ENCODE peak calls at places on chromosomes 2 and 18, in four cellular contexts. One of them, this sample, is unnamed.

GRCh38 chr2:43210467-43211303 is 15.7 kb downstream of the ZFP36L2 start:
- DNase-seq in A549: no peak
- DNase-seq in GM12878: no peak
- DNase-seq in SK-N-SH: no peak
- DNase-seq in this sample: peak

GRCh38 chr18:35005963-35006577 is 35.1 kb upstream of the MAPRE2 start:
- DNase-seq in A549: peak
- DNase-seq in GM12878: no peak
- DNase-seq in SK-N-SH: peak
- DNase-seq in this sample: peak

GRCh38 chr2:179893616-179894015 is 32.2 kb upstream of the ZNF385B start:
- DNase-seq in A549: no peak
- DNase-seq in GM12878: no peak
- DNase-seq in SK-N-SH: no peak
- DNase-seq in this sample: no peak

GRCh38 chr2:68251855-68252406 is 401 bp downstream of the PPP3R1 start:
- DNase-seq in A549: no peak
- DNase-seq in GM12878: no peak
- DNase-seq in SK-N-SH: peak
- DNase-seq in this sample: peak

GRCh38 chr2:106044021-106044420 is 150.1 kb downstream of the UXS1 start:
- DNase-seq in A549: no peak
- DNase-seq in GM12878: no peak
- DNase-seq in SK-N-SH: no peak
- DNase-seq in this sample: no peak

GRCh38 chr2:152499921-152500320 is 164.9 kb downstream of the FMNL2 start:
- DNase-seq in A549: no peak
- DNase-seq in GM12878: no peak
- DNase-seq in SK-N-SH: peak
- DNase-seq in this sample: no peak

GRCh38 chr2:211159972-211160371 is 603.6 kb downstream of the CPS1 start:
- DNase-seq in A549: no peak
- DNase-seq in GM12878: no peak
- DNase-seq in SK-N-SH: no peak
- DNase-seq in this sample: no peak

GRCh38 chr2:20624884-20625485 is 25.9 kb downstream of the HS1BP3 start:
- DNase-seq in A549: no peak
- DNase-seq in GM12878: no peak
- DNase-seq in SK-N-SH: peak
- DNase-seq in this sample: no peak

GRCh38 chr2:197198890-197199289 is 111.7 kb downstream of the ANKRD44 start:
- DNase-seq in A549: no peak
- DNase-seq in GM12878: peak
- DNase-seq in SK-N-SH: peak
- DNase-seq in this sample: no peak

GRCh38 chr2:39937621-39938020 is 158.6 kb upstream of the THUMPD2 start:
- DNase-seq in A549: no peak
- DNase-seq in GM12878: no peak
- DNase-seq in SK-N-SH: no peak
- DNase-seq in this sample: no peak

GRCh38 chr2:27489118-27489497 is 435 bp downstream of the IFT172 start:
- DNase-seq in A549: peak
- DNase-seq in GM12878: no peak
- DNase-seq in SK-N-SH: peak
- DNase-seq in this sample: peak

DNA sequence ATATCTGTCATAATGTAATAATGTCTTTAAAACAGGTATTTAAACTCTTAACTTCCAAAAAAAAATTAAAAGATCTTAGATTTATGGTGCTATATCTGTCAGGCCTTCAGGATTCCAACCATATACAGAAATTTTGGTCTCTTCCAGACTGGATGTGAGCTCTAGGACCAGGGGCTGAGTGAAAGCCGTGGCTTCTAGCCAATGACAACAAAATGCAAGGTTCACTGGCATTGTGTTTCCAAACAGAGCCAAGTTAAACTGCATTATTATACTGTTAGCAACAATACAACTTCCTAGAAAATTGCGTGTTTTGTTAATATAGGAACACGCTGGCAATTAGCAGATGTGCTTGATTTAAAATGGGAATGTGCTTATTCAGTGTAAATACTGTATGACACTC is 809.8 kb upstream of the SOX11 start:
- DNase-seq in A549: no peak
- DNase-seq in GM12878: no peak
- DNase-seq in SK-N-SH: peak
- DNase-seq in this sample: no peak
- TF ChIP-seq RAD21 in A549: no peak
- TF ChIP-seq RAD21 in GM12878: no peak
- TF ChIP-seq RAD21 in SK-N-SH: no peak
- TF ChIP-seq RAD21 in this sample: no peak

DNA sequence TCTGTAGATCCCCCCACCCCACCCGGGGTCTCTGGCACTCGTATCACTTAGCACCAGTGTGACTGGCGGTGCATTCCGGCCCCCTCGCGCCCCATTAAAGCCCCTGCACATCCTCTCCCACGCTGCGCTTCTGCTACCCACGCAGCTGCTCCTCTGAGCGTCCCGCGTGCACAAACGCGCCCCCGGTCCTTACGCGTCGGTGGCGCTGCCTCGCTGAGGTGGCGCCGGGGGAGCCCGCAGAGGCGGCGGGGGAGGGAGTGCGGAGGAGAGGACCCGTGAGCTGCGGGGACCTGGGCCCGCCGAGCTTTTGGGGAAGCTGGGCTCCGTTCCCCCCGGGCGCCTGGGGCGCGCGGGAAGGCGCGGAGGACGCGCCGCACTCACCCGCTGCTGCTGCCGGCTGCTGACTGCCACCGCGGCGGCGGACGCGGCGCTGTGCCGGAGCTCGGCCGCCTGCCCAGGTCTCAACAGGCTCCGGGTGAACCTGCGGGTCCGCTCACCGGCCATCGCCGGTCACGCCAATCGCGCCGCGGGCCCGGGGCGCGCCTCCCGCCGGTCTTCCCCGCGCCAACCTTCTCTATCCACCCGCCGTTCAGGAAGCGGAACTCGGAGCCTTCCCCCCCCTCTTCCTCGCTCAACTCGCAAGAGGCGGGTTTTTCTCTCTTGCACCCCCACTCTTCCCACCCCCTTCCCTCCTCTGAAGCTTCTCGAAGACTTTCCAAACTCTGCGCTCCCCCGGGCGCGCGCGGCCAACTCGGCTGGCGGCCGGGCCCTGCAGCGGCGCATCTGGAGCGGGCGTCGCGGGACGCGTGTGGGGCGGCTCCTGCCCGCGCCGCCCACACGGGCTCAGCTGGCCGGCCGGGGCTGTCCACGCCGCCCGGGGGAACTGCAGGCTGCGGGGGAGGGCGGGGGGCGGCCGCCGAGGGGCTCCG is at the start of gene DOCK10:
- DNase-seq in A549: peak
- DNase-seq in GM12878: no peak
- DNase-seq in SK-N-SH: peak
- DNase-seq in this sample: no peak
- TF ChIP-seq RCOR1 in A549: no peak
- TF ChIP-seq RCOR1 in GM12878: no peak
- TF ChIP-seq RCOR1 in SK-N-SH: no peak
- TF ChIP-seq RCOR1 in this sample: no peak

DNA sequence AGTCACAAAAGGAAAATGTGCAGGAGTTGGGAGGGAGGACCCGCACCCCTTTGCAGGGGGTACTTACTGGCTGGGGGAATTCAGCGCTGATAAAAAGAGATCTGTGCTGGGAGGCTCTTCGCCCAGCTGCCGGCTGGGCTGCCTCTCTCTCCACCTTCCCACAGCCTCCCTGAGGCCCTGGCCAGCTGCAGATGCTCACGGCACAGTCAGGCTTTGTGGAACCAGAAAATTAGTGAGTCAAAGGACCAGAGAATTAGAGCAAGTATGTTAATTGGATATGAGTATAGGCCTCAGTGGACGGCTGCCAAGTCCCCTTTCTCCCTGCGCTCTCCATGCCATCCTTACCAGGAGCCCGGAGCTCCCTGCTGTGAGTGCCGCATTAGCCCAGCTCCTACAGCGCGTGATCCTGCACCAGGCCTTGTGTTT is 181.7 kb upstream of the SH3BP4 start:
- DNase-seq in A549: no peak
- DNase-seq in GM12878: no peak
- DNase-seq in SK-N-SH: peak
- DNase-seq in this sample: no peak
- TF ChIP-seq CHD2 in A549: no peak
- TF ChIP-seq CHD2 in GM12878: no peak
- TF ChIP-seq CHD2 in SK-N-SH: no peak
- TF ChIP-seq CHD2 in this sample: no peak

DNA sequence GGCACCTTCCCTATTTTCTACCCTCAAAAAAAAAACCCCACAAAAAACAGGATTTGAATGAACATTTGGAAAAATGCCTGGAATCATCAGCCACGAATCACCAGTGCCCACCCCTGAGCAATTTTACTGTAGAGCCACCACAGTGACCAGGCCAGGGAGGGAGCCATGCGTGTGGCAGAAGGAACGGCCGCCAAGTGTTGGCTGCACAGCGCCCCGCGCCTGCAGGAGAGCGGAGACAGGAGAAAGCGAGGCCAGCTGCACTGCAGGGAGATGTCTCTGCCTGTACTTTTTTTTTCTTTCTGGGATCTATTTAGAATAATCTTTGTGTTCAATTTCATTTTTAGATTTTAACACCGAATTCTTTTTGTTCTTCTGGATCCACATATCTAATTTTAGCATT is 269.3 kb upstream of the RAB12 start:
- DNase-seq in A549: no peak
- DNase-seq in GM12878: no peak
- DNase-seq in SK-N-SH: no peak
- DNase-seq in this sample: no peak
- TF ChIP-seq RAD21 in A549: no peak
- TF ChIP-seq RAD21 in GM12878: no peak
- TF ChIP-seq RAD21 in SK-N-SH: no peak
- TF ChIP-seq RAD21 in this sample: no peak

DNA sequence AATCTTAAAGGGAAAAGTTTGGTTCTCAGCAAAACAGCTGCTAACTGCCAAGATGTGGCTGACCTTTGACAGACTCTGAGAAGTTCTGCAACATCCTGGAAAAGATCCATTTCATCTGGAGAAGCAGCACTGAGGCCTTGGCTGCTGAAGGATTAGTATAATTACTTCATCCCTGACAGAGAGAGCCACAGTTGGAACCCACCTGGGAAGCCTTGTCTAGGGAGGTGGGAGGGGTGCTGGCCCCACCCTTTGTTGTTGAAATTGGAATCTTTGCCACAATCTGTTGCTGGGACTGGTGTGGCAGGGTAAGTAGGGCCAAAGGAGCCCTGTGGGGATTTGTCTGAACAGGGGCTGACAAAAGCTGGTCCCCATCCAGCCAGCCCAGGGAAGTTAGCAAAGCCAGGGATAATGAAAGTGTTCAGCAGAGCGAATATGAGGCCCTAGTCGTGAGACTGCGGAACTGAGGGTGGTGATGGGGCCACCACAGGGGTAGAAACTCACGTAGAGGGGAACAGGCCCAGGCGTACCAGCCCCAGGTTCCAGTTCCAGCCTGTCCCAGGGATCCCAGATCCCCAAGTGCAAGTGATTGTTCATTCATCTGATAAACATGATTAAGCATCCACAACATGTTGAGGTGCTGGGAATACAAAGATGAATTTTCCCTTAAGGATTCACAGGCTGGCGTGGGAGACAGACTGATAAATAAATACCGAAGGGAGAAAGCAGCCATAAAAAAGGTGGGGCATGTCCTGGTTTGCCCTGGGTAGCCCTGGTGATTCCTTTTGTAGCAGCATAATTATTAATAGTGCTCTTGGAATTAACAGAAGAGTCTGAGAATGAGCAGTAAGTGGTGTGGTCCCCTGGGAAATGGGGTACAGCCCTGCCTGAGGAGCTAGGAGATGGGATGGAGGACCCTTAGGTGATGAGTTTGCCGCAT is 60.0 kb downstream of the MYO1B start:
- DNase-seq in A549: no peak
- DNase-seq in GM12878: no peak
- DNase-seq in SK-N-SH: no peak
- DNase-seq in this sample: no peak
- TF ChIP-seq RCOR1 in A549: no peak
- TF ChIP-seq RCOR1 in GM12878: no peak
- TF ChIP-seq RCOR1 in SK-N-SH: no peak
- TF ChIP-seq RCOR1 in this sample: no peak

DNA sequence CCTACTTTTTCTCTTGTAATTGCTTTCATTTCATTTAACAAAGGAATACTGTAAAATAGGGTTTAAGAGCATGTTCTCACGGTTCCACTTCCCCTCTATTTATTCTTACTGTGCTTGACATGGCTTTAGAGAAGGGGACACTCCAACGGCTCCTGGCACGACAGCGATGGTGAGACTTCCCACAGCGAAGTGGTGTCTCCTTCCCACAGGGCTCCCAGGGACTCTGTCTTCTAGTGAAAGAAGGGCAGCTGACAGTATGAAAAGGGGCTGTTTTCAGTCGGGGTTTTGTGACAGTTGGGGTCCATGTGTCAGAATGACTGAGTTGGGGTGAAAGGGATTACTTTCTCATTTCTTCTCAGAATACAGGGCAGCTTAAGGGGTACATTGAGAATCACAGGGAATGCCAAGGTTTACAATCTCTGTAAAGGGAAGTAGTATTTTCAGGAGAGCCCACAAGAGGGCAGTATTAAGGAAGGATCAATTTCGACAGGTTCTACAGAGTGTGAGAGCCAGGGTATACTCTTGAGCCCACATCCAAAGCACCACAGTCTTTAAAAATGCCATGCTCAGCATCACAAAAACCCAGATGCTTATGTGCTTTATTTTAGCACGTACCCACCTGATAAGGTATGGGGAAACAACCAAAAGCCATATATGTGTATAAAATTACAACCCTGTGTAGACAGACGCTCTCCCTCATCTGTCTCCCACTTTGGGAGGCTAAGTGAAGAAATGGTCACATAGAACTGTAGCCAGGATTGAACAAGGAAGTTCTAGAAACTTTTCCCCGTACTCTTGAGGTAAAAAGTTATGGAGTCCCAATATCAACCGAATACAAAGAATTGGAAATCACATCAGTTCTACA is 31.3 kb upstream of the RAPGEF4 start:
- DNase-seq in A549: peak
- DNase-seq in GM12878: no peak
- DNase-seq in SK-N-SH: peak
- DNase-seq in this sample: peak
- TF ChIP-seq CHD2 in A549: no peak
- TF ChIP-seq CHD2 in GM12878: no peak
- TF ChIP-seq CHD2 in SK-N-SH: no peak
- TF ChIP-seq CHD2 in this sample: no peak

GRCh38 chr2:14690926-14691325 is 58.4 kb downstream of the LRATD1 start:
- DNase-seq in A549: no peak
- DNase-seq in GM12878: no peak
- DNase-seq in SK-N-SH: no peak
- DNase-seq in this sample: no peak

GRCh38 chr2:14693874-14694273 is 61.4 kb downstream of the LRATD1 start:
- DNase-seq in A549: no peak
- DNase-seq in GM12878: no peak
- DNase-seq in SK-N-SH: no peak
- DNase-seq in this sample: no peak
- TF ChIP-seq RAD21 in A549: no peak
- TF ChIP-seq RAD21 in GM12878: no peak
- TF ChIP-seq RAD21 in SK-N-SH: no peak
- TF ChIP-seq RAD21 in this sample: no peak

This sample was measured in K562.